ENCODE peak calls at places on chromosomes 5 and 9, in four cellular contexts. One of them, this sample, is unnamed.

GRCh38 chr5:73892806-73893205 is 266.8 kb downstream of the ARHGEF28 start:
- DNase-seq in fibroblast of lung: peak; percentile 95
- DNase-seq in uterus: no peak
- DNase-seq in caudate nucleus: no peak
- DNase-seq in this sample: no peak

GRCh38 chr5:30693326-30693725 is 500.2 kb upstream of the CDH6 start:
- DNase-seq in fibroblast of lung: peak; percentile 0
- DNase-seq in uterus: no peak
- DNase-seq in caudate nucleus: no peak
- DNase-seq in this sample: no peak

GRCh38 chr5:120550358-120550757 is 86.3 kb downstream of the PRR16 start:
- DNase-seq in fibroblast of lung: peak; percentile 61
- DNase-seq in uterus: no peak
- DNase-seq in caudate nucleus: no peak
- DNase-seq in this sample: no peak

GRCh38 chr5:56279979-56280378 is 46.8 kb upstream of the ANKRD55 start:
- DNase-seq in fibroblast of lung: peak; percentile 86
- DNase-seq in uterus: no peak
- DNase-seq in caudate nucleus: no peak
- DNase-seq in this sample: peak; percentile 48

GRCh38 chr9:125750656-125751035 is 3.5 kb downstream of the PBX3 start:
- DNase-seq in fibroblast of lung: peak; percentile 56
- DNase-seq in uterus: no peak
- DNase-seq in caudate nucleus: no peak
- DNase-seq in this sample: no peak

GRCh38 chr9:109717342-109717741 is 62.7 kb upstream of the PALM2AKAP2 start:
- DNase-seq in fibroblast of lung: peak; percentile 37
- DNase-seq in uterus: no peak
- DNase-seq in caudate nucleus: no peak
- DNase-seq in this sample: no peak

GRCh38 chr9:137136261-137136925 is 2.6 kb upstream of the GRIN1 start:
- DNase-seq in fibroblast of lung: no peak
- DNase-seq in uterus: no peak
- DNase-seq in caudate nucleus: no peak
- DNase-seq in this sample: no peak

GRCh38 chr9:137168907-137169763 is 716 bp downstream of the LRRC26 start:
- DNase-seq in fibroblast of lung: peak; percentile 38
- DNase-seq in uterus: no peak
- DNase-seq in caudate nucleus: no peak
- DNase-seq in this sample: peak; percentile 83

GRCh38 chr9:134258828-134259546 is 67.3 kb upstream of the RXRA start:
- DNase-seq in fibroblast of lung: no peak
- DNase-seq in uterus: no peak
- DNase-seq in caudate nucleus: no peak
- DNase-seq in this sample: peak; percentile 72

GRCh38 chr9:130500340-130500771 is 55.6 kb downstream of the ASS1 start:
- DNase-seq in fibroblast of lung: no peak
- DNase-seq in uterus: no peak
- DNase-seq in caudate nucleus: no peak
- DNase-seq in this sample: no peak

GRCh38 chr5:89613222-89613956 is 730.4 kb upstream of the MEF2C start:
- DNase-seq in fibroblast of lung: peak; percentile 30
- DNase-seq in uterus: no peak
- DNase-seq in caudate nucleus: no peak
- DNase-seq in this sample: no peak

GRCh38 chr5:95619096-95619495 is 791 bp upstream of the GPR150 start:
- DNase-seq in fibroblast of lung: peak; percentile 77
- DNase-seq in uterus: no peak
- DNase-seq in caudate nucleus: no peak
- DNase-seq in this sample: no peak

GRCh38 chr5:125815-126214 is 33.8 kb downstream of the PLEKHG4B start:
- DNase-seq in fibroblast of lung: peak; percentile 18
- DNase-seq in uterus: no peak
- DNase-seq in caudate nucleus: no peak
- DNase-seq in this sample: no peak

GRCh38 chr9:126419475-126419874 is 92.8 kb downstream of the MVB12B start:
- DNase-seq in fibroblast of lung: peak; percentile 64
- DNase-seq in uterus: no peak
- DNase-seq in caudate nucleus: no peak
- DNase-seq in this sample: no peak

GRCh38 chr5:175254155-175254554 is 189.8 kb downstream of the DRD1 start:
- DNase-seq in fibroblast of lung: peak; percentile 87
- DNase-seq in uterus: no peak
- DNase-seq in caudate nucleus: no peak
- DNase-seq in this sample: no peak

GRCh38 chr9:88303785-88304495 is 84.3 kb upstream of the SPIN1 start:
- DNase-seq in fibroblast of lung: peak; percentile 76
- DNase-seq in uterus: no peak
- DNase-seq in caudate nucleus: no peak
- DNase-seq in this sample: no peak

GRCh38 chr5:34524123-34524522 is 132.0 kb upstream of the RAI14 start:
- DNase-seq in fibroblast of lung: peak; percentile 76
- DNase-seq in uterus: no peak
- DNase-seq in caudate nucleus: no peak
- DNase-seq in this sample: no peak

GRCh38 chr5:82307431-82307830 is 29.3 kb upstream of the RPS23 start:
- DNase-seq in fibroblast of lung: peak; percentile 55
- DNase-seq in uterus: no peak
- DNase-seq in caudate nucleus: no peak
- DNase-seq in this sample: no peak

GRCh38 chr5:137507150-137507549 is 8.0 kb upstream of the SPOCK1 start:
- DNase-seq in fibroblast of lung: peak; percentile 38
- DNase-seq in uterus: no peak
- DNase-seq in caudate nucleus: no peak
- DNase-seq in this sample: no peak

GRCh38 chr5:55110156-55110680 is 7.8 kb downstream of the GZMA start:
- DNase-seq in fibroblast of lung: no peak
- DNase-seq in uterus: no peak
- DNase-seq in caudate nucleus: no peak
- DNase-seq in this sample: no peak

GRCh38 chr9:36151306-36152210 is 15.0 kb downstream of the GLIPR2 start:
- DNase-seq in fibroblast of lung: peak; percentile 85
- DNase-seq in uterus: no peak
- DNase-seq in caudate nucleus: no peak
- DNase-seq in this sample: peak; percentile 28

GRCh38 chr5:151578326-151579025 is 12.7 kb downstream of the FAT2 start:
- DNase-seq in fibroblast of lung: no peak
- DNase-seq in uterus: no peak
- DNase-seq in caudate nucleus: no peak
- DNase-seq in this sample: no peak

GRCh38 chr9:72839140-72839539 is 113.7 kb downstream of the ALDH1A1 start:
- DNase-seq in fibroblast of lung: peak; percentile 64
- DNase-seq in uterus: no peak
- DNase-seq in caudate nucleus: no peak
- DNase-seq in this sample: no peak

GRCh38 chr5:884345-885126 is 8.1 kb downstream of the BRD9 start:
- DNase-seq in fibroblast of lung: no peak
- DNase-seq in uterus: no peak
- DNase-seq in caudate nucleus: no peak
- DNase-seq in this sample: no peak

GRCh38 chr9:15357050-15357653 is 50.1 kb upstream of the TTC39B start:
- DNase-seq in fibroblast of lung: no peak
- DNase-seq in uterus: no peak
- DNase-seq in caudate nucleus: no peak
- DNase-seq in this sample: no peak

GRCh38 chr5:143554918-143555477 is 151.5 kb upstream of the NR3C1 start:
- DNase-seq in fibroblast of lung: peak; percentile 68
- DNase-seq in uterus: no peak
- DNase-seq in caudate nucleus: no peak
- DNase-seq in this sample: no peak

GRCh38 chr5:159022178-159022556 is 77.5 kb downstream of the EBF1 start:
- DNase-seq in fibroblast of lung: peak; percentile 78
- DNase-seq in uterus: peak; percentile 68
- DNase-seq in caudate nucleus: no peak
- DNase-seq in this sample: peak; percentile 17

GRCh38 chr9:108444400-108445358 is 411.1 kb downstream of the ACTL7B start:
- DNase-seq in fibroblast of lung: peak; percentile 97
- DNase-seq in uterus: peak; percentile 44
- DNase-seq in caudate nucleus: no peak
- DNase-seq in this sample: no peak

GRCh38 chr5:98927988-98928801 is 612 bp downstream of the CHD1 start:
- DNase-seq in fibroblast of lung: peak; percentile 65
- DNase-seq in uterus: peak; percentile 75
- DNase-seq in caudate nucleus: peak; percentile 29
- DNase-seq in this sample: peak; percentile 78

GRCh38 chr5:54701179-54701578 is 183.6 kb downstream of the SNX18 start:
- DNase-seq in fibroblast of lung: peak; percentile 100
- DNase-seq in uterus: peak; percentile 81
- DNase-seq in caudate nucleus: no peak
- DNase-seq in this sample: peak; percentile 15

GRCh38 chr5:11047051-11047450 is 286.0 kb upstream of the DAP start:
- DNase-seq in fibroblast of lung: peak; percentile 26
- DNase-seq in uterus: no peak
- DNase-seq in caudate nucleus: no peak
- DNase-seq in this sample: no peak

GRCh38 chr5:67404261-67405100 is 207.9 kb upstream of the CD180 start:
- DNase-seq in fibroblast of lung: peak; percentile 75
- DNase-seq in uterus: no peak
- DNase-seq in caudate nucleus: no peak
- DNase-seq in this sample: no peak

GRCh38 chr9:136088481-136088938 is 6.6 kb downstream of the NACC2 start:
- DNase-seq in fibroblast of lung: no peak
- DNase-seq in uterus: no peak
- DNase-seq in caudate nucleus: no peak
- DNase-seq in this sample: no peak

GRCh38 chr5:148976569-148977321 is 86.1 kb downstream of the SH3TC2 start:
- DNase-seq in fibroblast of lung: peak; percentile 60
- DNase-seq in uterus: no peak
- DNase-seq in caudate nucleus: no peak
- DNase-seq in this sample: no peak

GRCh38 chr5:95780597-95780996 is 41.9 kb downstream of the GLRX start:
- DNase-seq in fibroblast of lung: peak; percentile 1
- DNase-seq in uterus: peak; percentile 36
- DNase-seq in caudate nucleus: no peak
- DNase-seq in this sample: no peak